ENCODE peak calls at places on chromosome 16, in six cellular contexts. One of them, this sample, is unnamed.

GRCh38 chr16:77169650-77170236 is 21.2 kb upstream of the MON1B start:
- DNase-seq in ELF-1: peak
- DNase-seq in iPS DF 19.7: no peak
- DNase-seq in GM03348: peak
- DNase-seq in midbrain: no peak
- DNase-seq in fibroblast of the conjunctiva: peak
- DNase-seq in this sample: peak

GRCh38 chr16:7615565-7615964 is 282.9 kb downstream of the RBFOX1 start:
- DNase-seq in fibroblast of the conjunctiva: no peak
- DNase-seq in ELF-1: no peak
- DNase-seq in iPS DF 19.7: no peak
- DNase-seq in midbrain: no peak
- DNase-seq in GM03348: no peak
- DNase-seq in this sample: no peak

GRCh38 chr16:930511-930910 is 40.3 kb downstream of the LMF1 start:
- DNase-seq in fibroblast of the conjunctiva: no peak
- DNase-seq in iPS DF 19.7: no peak
- DNase-seq in ELF-1: no peak
- DNase-seq in midbrain: no peak
- DNase-seq in GM03348: no peak
- DNase-seq in this sample: no peak

GRCh38 chr16:64459821-64460220 is 662.0 kb downstream of the CDH11 start:
- DNase-seq in midbrain: no peak
- DNase-seq in iPS DF 19.7: no peak
- DNase-seq in fibroblast of the conjunctiva: peak
- DNase-seq in ELF-1: no peak
- DNase-seq in GM03348: peak
- DNase-seq in this sample: peak

GRCh38 chr16:85209526-85210121 is 97.4 kb upstream of the CIBAR2 start:
- DNase-seq in fibroblast of the conjunctiva: no peak
- DNase-seq in midbrain: no peak
- DNase-seq in ELF-1: no peak
- DNase-seq in iPS DF 19.7: no peak
- DNase-seq in GM03348: no peak
- DNase-seq in this sample: no peak

GRCh38 chr16:23999663-24000062 is 163.9 kb downstream of the PRKCB start:
- DNase-seq in fibroblast of the conjunctiva: no peak
- DNase-seq in iPS DF 19.7: no peak
- DNase-seq in midbrain: no peak
- DNase-seq in ELF-1: no peak
- DNase-seq in GM03348: no peak
- DNase-seq in this sample: no peak

GRCh38 chr16:67179421-67180080 is 4.2 kb downstream of the MATCAP1 start:
- DNase-seq in ELF-1: no peak
- DNase-seq in GM03348: no peak
- DNase-seq in midbrain: no peak
- DNase-seq in fibroblast of the conjunctiva: no peak
- DNase-seq in iPS DF 19.7: no peak
- DNase-seq in this sample: peak

GRCh38 chr16:85098565-85098964 is 13.7 kb downstream of the CIBAR2 start:
- DNase-seq in ELF-1: no peak
- DNase-seq in GM03348: no peak
- DNase-seq in iPS DF 19.7: no peak
- DNase-seq in midbrain: no peak
- DNase-seq in fibroblast of the conjunctiva: no peak
- DNase-seq in this sample: no peak

GRCh38 chr16:83653785-83654184 is 154.0 kb upstream of the HSBP1 start:
- DNase-seq in ELF-1: no peak
- DNase-seq in midbrain: no peak
- DNase-seq in fibroblast of the conjunctiva: no peak
- DNase-seq in GM03348: peak
- DNase-seq in iPS DF 19.7: no peak
- DNase-seq in this sample: peak

GRCh38 chr16:8725513-8726178 is 51.2 kb downstream of the ABAT start:
- DNase-seq in ELF-1: no peak
- DNase-seq in GM03348: no peak
- DNase-seq in midbrain: no peak
- DNase-seq in fibroblast of the conjunctiva: no peak
- DNase-seq in iPS DF 19.7: no peak
- DNase-seq in this sample: no peak

GRCh38 chr16:16033208-16033717 is 83.8 kb downstream of the ABCC1 start:
- DNase-seq in ELF-1: no peak
- DNase-seq in fibroblast of the conjunctiva: no peak
- DNase-seq in midbrain: no peak
- DNase-seq in GM03348: no peak
- DNase-seq in iPS DF 19.7: no peak
- DNase-seq in this sample: no peak

GRCh38 chr16:67098599-67098998 is 11.1 kb upstream of the PHAF1 start:
- DNase-seq in midbrain: no peak
- DNase-seq in GM03348: no peak
- DNase-seq in fibroblast of the conjunctiva: no peak
- DNase-seq in ELF-1: no peak
- DNase-seq in iPS DF 19.7: no peak
- DNase-seq in this sample: no peak

GRCh38 chr16:85430523-85431381 is 182.4 kb upstream of the GSE1 start:
- DNase-seq in midbrain: no peak
- DNase-seq in ELF-1: peak
- DNase-seq in GM03348: no peak
- DNase-seq in iPS DF 19.7: no peak
- DNase-seq in fibroblast of the conjunctiva: no peak
- DNase-seq in this sample: no peak

GRCh38 chr16:71610936-71611871 is 14.8 kb upstream of the MARVELD3 start:
- DNase-seq in fibroblast of the conjunctiva: peak
- DNase-seq in ELF-1: peak
- DNase-seq in iPS DF 19.7: no peak
- DNase-seq in midbrain: peak
- DNase-seq in GM03348: peak
- DNase-seq in this sample: peak

GRCh38 chr16:53509906-53510703 is 7.1 kb upstream of the AKTIP start:
- DNase-seq in fibroblast of the conjunctiva: peak
- DNase-seq in iPS DF 19.7: no peak
- DNase-seq in GM03348: peak
- DNase-seq in midbrain: peak
- DNase-seq in ELF-1: peak
- DNase-seq in this sample: peak

GRCh38 chr16:24577167-24577566 is 37.8 kb downstream of the RBBP6 start:
- DNase-seq in fibroblast of the conjunctiva: no peak
- DNase-seq in GM03348: no peak
- DNase-seq in midbrain: no peak
- DNase-seq in ELF-1: no peak
- DNase-seq in iPS DF 19.7: no peak
- DNase-seq in this sample: peak

GRCh38 chr16:53282975-53283946 is 151.0 kb upstream of the RBL2 start:
- DNase-seq in iPS DF 19.7: no peak
- DNase-seq in GM03348: peak
- DNase-seq in fibroblast of the conjunctiva: peak
- DNase-seq in midbrain: peak
- DNase-seq in ELF-1: no peak
- DNase-seq in this sample: peak

GRCh38 chr16:66116163-66116792 is 250.2 kb upstream of the CDH5 start:
- DNase-seq in GM03348: peak
- DNase-seq in midbrain: no peak
- DNase-seq in fibroblast of the conjunctiva: no peak
- DNase-seq in ELF-1: no peak
- DNase-seq in iPS DF 19.7: no peak
- DNase-seq in this sample: peak

GRCh38 chr16:13909872-13910303 is 10.1 kb upstream of the ERCC4 start:
- DNase-seq in midbrain: peak
- DNase-seq in GM03348: peak
- DNase-seq in ELF-1: no peak
- DNase-seq in fibroblast of the conjunctiva: peak
- DNase-seq in iPS DF 19.7: no peak
- DNase-seq in this sample: peak

GRCh38 chr16:53022374-53022773 is 30.3 kb downstream of the CHD9NB start:
- DNase-seq in GM03348: peak
- DNase-seq in iPS DF 19.7: peak
- DNase-seq in ELF-1: peak
- DNase-seq in midbrain: peak
- DNase-seq in fibroblast of the conjunctiva: peak
- DNase-seq in this sample: peak

GRCh38 chr16:79146-80054 is 1.4 kb downstream of the MPG start:
- DNase-seq in iPS DF 19.7: no peak
- DNase-seq in ELF-1: no peak
- DNase-seq in fibroblast of the conjunctiva: no peak
- DNase-seq in midbrain: no peak
- DNase-seq in GM03348: no peak
- DNase-seq in this sample: peak

GRCh38 chr16:28984619-28985135 is at the start of gene LAT:
- DNase-seq in ELF-1: no peak
- DNase-seq in GM03348: no peak
- DNase-seq in fibroblast of the conjunctiva: no peak
- DNase-seq in iPS DF 19.7: no peak
- DNase-seq in midbrain: no peak
- DNase-seq in this sample: peak

GRCh38 chr16:70768205-70768580 is 32.8 kb downstream of the VAC14 start:
- DNase-seq in fibroblast of the conjunctiva: no peak
- DNase-seq in midbrain: no peak
- DNase-seq in GM03348: peak
- DNase-seq in ELF-1: no peak
- DNase-seq in iPS DF 19.7: no peak
- DNase-seq in this sample: peak

GRCh38 chr16:4599037-4599436 is 15.7 kb downstream of the UBALD1 start:
- DNase-seq in GM03348: no peak
- DNase-seq in fibroblast of the conjunctiva: no peak
- DNase-seq in midbrain: no peak
- DNase-seq in iPS DF 19.7: no peak
- DNase-seq in ELF-1: no peak
- DNase-seq in this sample: no peak

GRCh38 chr16:10880609-10881452 is 3.8 kb downstream of the CIITA start:
- DNase-seq in ELF-1: no peak
- DNase-seq in midbrain: no peak
- DNase-seq in GM03348: no peak
- DNase-seq in iPS DF 19.7: no peak
- DNase-seq in fibroblast of the conjunctiva: no peak
- DNase-seq in this sample: no peak

GRCh38 chr16:19771040-19771439 is 53.0 kb downstream of the IQCK start:
- DNase-seq in iPS DF 19.7: no peak
- DNase-seq in GM03348: no peak
- DNase-seq in midbrain: no peak
- DNase-seq in ELF-1: no peak
- DNase-seq in fibroblast of the conjunctiva: no peak
- DNase-seq in this sample: no peak

GRCh38 chr16:31367875-31368274 is 12.9 kb downstream of the ITGAX start:
- DNase-seq in fibroblast of the conjunctiva: no peak
- DNase-seq in midbrain: peak
- DNase-seq in GM03348: no peak
- DNase-seq in ELF-1: no peak
- DNase-seq in iPS DF 19.7: no peak
- DNase-seq in this sample: no peak

GRCh38 chr16:878071-878784 is 77.7 kb upstream of the GNG13 start:
- DNase-seq in ELF-1: peak
- DNase-seq in fibroblast of the conjunctiva: no peak
- DNase-seq in iPS DF 19.7: no peak
- DNase-seq in GM03348: no peak
- DNase-seq in midbrain: no peak
- DNase-seq in this sample: no peak

GRCh38 chr16:72969146-72969545 is 78.8 kb downstream of the ZFHX3 start:
- DNase-seq in midbrain: no peak
- DNase-seq in iPS DF 19.7: no peak
- DNase-seq in ELF-1: no peak
- DNase-seq in GM03348: no peak
- DNase-seq in fibroblast of the conjunctiva: no peak
- DNase-seq in this sample: no peak

GRCh38 chr16:70252355-70252988 is 732 bp upstream of the EXOSC6 start:
- DNase-seq in GM03348: no peak
- DNase-seq in fibroblast of the conjunctiva: no peak
- DNase-seq in midbrain: no peak
- DNase-seq in ELF-1: peak
- DNase-seq in iPS DF 19.7: no peak
- DNase-seq in this sample: peak

GRCh38 chr16:81548901-81549546 is 104.4 kb downstream of the CMIP start:
- DNase-seq in midbrain: no peak
- DNase-seq in iPS DF 19.7: no peak
- DNase-seq in ELF-1: no peak
- DNase-seq in GM03348: no peak
- DNase-seq in fibroblast of the conjunctiva: no peak
- DNase-seq in this sample: no peak

GRCh38 chr16:89052824-89053724 is 40.6 kb upstream of the ACSF3 start:
- DNase-seq in midbrain: peak
- DNase-seq in iPS DF 19.7: no peak
- DNase-seq in fibroblast of the conjunctiva: no peak
- DNase-seq in ELF-1: no peak
- DNase-seq in GM03348: no peak
- DNase-seq in this sample: peak

GRCh38 chr16:56549744-56550385 is 15.0 kb upstream of the MT4 start:
- DNase-seq in iPS DF 19.7: no peak
- DNase-seq in GM03348: no peak
- DNase-seq in ELF-1: no peak
- DNase-seq in fibroblast of the conjunctiva: no peak
- DNase-seq in midbrain: no peak
- DNase-seq in this sample: peak

GRCh38 chr16:78882150-78882549 is 718.4 kb downstream of the MAF start:
- DNase-seq in ELF-1: no peak
- DNase-seq in midbrain: no peak
- DNase-seq in iPS DF 19.7: no peak
- DNase-seq in GM03348: no peak
- DNase-seq in fibroblast of the conjunctiva: no peak
- DNase-seq in this sample: no peak

GRCh38 chr16:73040136-73040535 is 7.8 kb downstream of the ZFHX3 start:
- DNase-seq in iPS DF 19.7: peak
- DNase-seq in midbrain: no peak
- DNase-seq in GM03348: no peak
- DNase-seq in ELF-1: peak
- DNase-seq in fibroblast of the conjunctiva: no peak
- DNase-seq in this sample: no peak